ENCODE peak calls at places on chromosome 6, in five cellular contexts. X is heart left ventricle, I is stomach, D is lower leg skin, N is GM12891. U is an unnamed sample.
A peak's percentile ranks its signal among the peaks of the same experiment; 100 is the strongest.

GRCh38 chr6:163354085-163354484 is 60.4 kb upstream of the QKI start:
- DNase-seq in I (no peak), X (no peak), D (peak; percentile 63), N (no peak), U (no peak)

GRCh38 chr6:38501931-38502330 is 137.8 kb downstream of the BTBD9 start:
- DNase-seq in N (no peak), X (no peak), I (no peak), D (no peak), U (no peak)

GRCh38 chr6:13854716-13855250 is 40.4 kb upstream of the MCUR1 start:
- DNase-seq in D (no peak), I (no peak), N (no peak), X (peak; percentile 8), U (no peak)

GRCh38 chr6:40789143-40789764 is 202.1 kb upstream of the LRFN2 start:
- DNase-seq in I (no peak), N (no peak), X (no peak), D (no peak), U (no peak)

GRCh38 chr6:77133031-77133430 is 330.3 kb downstream of the HTR1B start:
- DNase-seq in X (no peak), N (no peak), D (no peak), I (no peak), U (no peak)

GRCh38 chr6:27901801-27902200 is 10.4 kb downstream of the OR2B2 start:
- DNase-seq in X (no peak), D (no peak), I (no peak), N (no peak), U (no peak)

GRCh38 chr6:102764317-102764716 is 1370.8 kb downstream of the GRIK2 start:
- DNase-seq in I (no peak), X (no peak), N (no peak), D (no peak), U (no peak)

GRCh38 chr6:43171284-43172126 is 436 bp downstream of the SRF start:
- DNase-seq in D (no peak), N (no peak), I (no peak), X (no peak), U (peak; percentile 90)

GRCh38 chr6:120077489-120077888 is 727.9 kb upstream of the MAN1A1 start:
- DNase-seq in N (no peak), X (no peak), I (no peak), D (no peak), U (no peak)

GRCh38 chr6:1479095-1479494 is 89.7 kb downstream of the FOXF2 start:
- DNase-seq in I (no peak), N (no peak), X (no peak), D (no peak), U (no peak)

GRCh38 chr6:86331265-86331840 is 606.0 kb upstream of the HTR1E start:
- DNase-seq in D (no peak), X (no peak), N (no peak), I (no peak), U (no peak)

GRCh38 chr6:149129401-149130077 is 188.0 kb upstream of the TAB2 start:
- DNase-seq in X (no peak), I (no peak), D (peak; percentile 67), N (no peak), U (no peak)

GRCh38 chr6:44452725-44453124 is 65.2 kb downstream of the CDC5L start:
- DNase-seq in N (no peak), X (no peak), I (no peak), D (no peak), U (peak; percentile 45)

GRCh38 chr6:140897804-140898573 is 1234.7 kb upstream of the GJE1 start:
- DNase-seq in D (no peak), I (no peak), N (no peak), X (no peak), U (peak; percentile 1)

GRCh38 chr6:141260627-141261015 is 872.1 kb upstream of the GJE1 start:
- DNase-seq in D (no peak), N (no peak), X (no peak), I (no peak), U (no peak)

GRCh38 chr6:64270083-64270482 is 634.5 kb downstream of the PHF3 start:
- DNase-seq in X (no peak), N (no peak), D (no peak), I (no peak), U (no peak)

GRCh38 chr6:152232494-152233151 is 404.5 kb downstream of the SYNE1 start:
- DNase-seq in I (no peak), D (no peak), N (no peak), X (peak; percentile 34), U (no peak)

GRCh38 chr6:73675466-73676098 is 20.4 kb upstream of the CD109 start:
- DNase-seq in N (no peak), I (peak; percentile 77), D (peak; percentile 85), X (peak; percentile 77), U (no peak)

GRCh38 chr6:80468398-80468797 is 361.9 kb downstream of the BCKDHB start:
- DNase-seq in N (no peak), D (no peak), I (no peak), X (no peak), U (no peak)

GRCh38 chr6:161458199-161458598 is 184.3 kb upstream of the AGPAT4 start:
- DNase-seq in X (no peak), I (no peak), N (no peak), D (no peak), U (no peak)

GRCh38 chr6:83119742-83120300 is 52.4 kb downstream of the DOP1A start:
- DNase-seq in D (no peak), I (no peak), N (no peak), X (no peak), U (no peak)

GRCh38 chr6:87498048-87498447 is 25.3 kb downstream of the SLC35A1 start:
- DNase-seq in I (no peak), X (no peak), D (no peak), N (no peak), U (peak; percentile 9)

GRCh38 chr6:170265655-170266054 is 25.2 kb downstream of the DLL1 start:
- DNase-seq in N (no peak), X (no peak), D (no peak), I (peak; percentile 95), U (no peak)

GRCh38 chr6:44040786-44041185 is 86.5 kb downstream of the MRPL14 start:
- DNase-seq in I (no peak), X (no peak), D (no peak), N (no peak), U (no peak)

GRCh38 chr6:143225929-143226328 is 165.2 kb downstream of the AIG1 start:
- DNase-seq in X (no peak), I (no peak), N (no peak), D (no peak), U (no peak)

GRCh38 chr6:135346747-135347146 is 150.8 kb downstream of the AHI1 start:
- DNase-seq in X (no peak), D (no peak), I (no peak), N (no peak), U (no peak)

GRCh38 chr6:170038251-170038650 is 252.6 kb downstream of the DLL1 start:
- DNase-seq in X (peak; percentile 10), D (no peak), I (peak; percentile 24), N (no peak), U (no peak)

GRCh38 chr6:115720900-115721299 is 339.8 kb downstream of the FRK start:
- DNase-seq in D (no peak), N (no peak), X (no peak), I (no peak), U (no peak)

GRCh38 chr6:45398075-45398817 is 20.5 kb upstream of the SUPT3H start:
- DNase-seq in X (no peak), D (no peak), I (no peak), N (no peak), U (no peak)

GRCh38 chr6:149846321-149846720 is 17.8 kb downstream of the LRP11 start:
- DNase-seq in X (no peak), D (no peak), N (no peak), I (peak; percentile 48), U (no peak)

GRCh38 chr6:139028242-139028657 is 295 bp upstream of the ABRACL start:
- DNase-seq in N (no peak), I (no peak), D (no peak), X (no peak), U (peak; percentile 51)

GRCh38 chr6:74091133-74091793 is 395.3 kb downstream of the CD109 start:
- DNase-seq in N (no peak), D (no peak), X (no peak), I (no peak), U (no peak)

GRCh38 chr6:166310634-166311033 is 2.4 kb upstream of the PRR18 start:
- DNase-seq in X (no peak), D (no peak), N (no peak), I (no peak), U (no peak)

GRCh38 chr6:149026530-149026942 is 279.7 kb downstream of the UST start:
- DNase-seq in X (no peak), I (no peak), D (no peak), N (no peak), U (no peak)

GRCh38 chr6:168377856-168378832 is 58.6 kb upstream of the DACT2 start:
- DNase-seq in I (no peak), X (no peak), D (no peak), N (no peak), U (no peak)
- TF ChIP-seq POLR2A in I (no peak), X (no peak), D (no peak), N (no peak), U (no peak)

DNA sequence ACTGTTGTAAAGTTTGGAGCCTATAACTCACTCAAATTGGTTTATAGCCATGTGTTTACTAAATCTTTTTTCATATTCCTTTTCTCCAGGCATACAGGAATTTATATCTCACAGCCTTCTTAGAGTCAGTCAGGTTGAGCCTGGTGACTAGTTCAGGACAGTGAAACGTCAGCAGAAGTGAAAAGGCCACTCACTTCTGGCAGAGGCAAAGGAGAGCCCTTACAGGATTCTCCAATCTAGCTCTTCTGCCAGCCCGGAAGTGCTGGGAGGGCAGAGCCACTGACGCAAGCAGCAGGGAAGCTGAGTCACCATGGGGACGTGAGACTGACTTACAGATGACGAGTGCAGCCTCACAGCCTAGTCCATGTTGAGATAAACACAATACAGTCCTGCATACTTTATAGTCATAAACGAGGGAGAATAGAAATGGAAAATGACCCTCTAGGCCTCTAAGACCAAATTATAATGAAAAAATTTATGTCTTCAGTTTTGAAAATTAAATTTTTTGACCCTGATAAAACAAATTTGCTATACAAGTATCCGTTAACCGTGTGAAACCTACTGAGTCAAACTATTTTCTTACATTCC is 1.3 kb downstream of the PXT1 start:
- DNase-seq in N (peak; percentile 55), X (peak; percentile 94), I (peak; percentile 91), D (peak; percentile 96), U (peak; percentile 95)
- TF ChIP-seq POLR2A in N (peak; percentile 34), X (no peak), I (peak; percentile 19), D (no peak), U (peak; percentile 35)

GRCh38 chr6:7108964-7109836 is 1.4 kb downstream of the RREB1 start:
- DNase-seq in I (peak; percentile 57), D (peak; percentile 78), X (peak; percentile 64), N (no peak), U (peak; percentile 49)

GRCh38 chr6:7110092-7110792 is 2.5 kb downstream of the RREB1 start:
- DNase-seq in D (no peak), X (no peak), N (no peak), I (no peak), U (no peak)

GRCh38 chr6:7107578-7108195 is at the start of gene RREB1:
- DNase-seq in D (peak; percentile 54), X (peak; percentile 77), I (peak; percentile 57), N (peak; percentile 81), U (peak; percentile 70)

GRCh38 chr6:7106752-7107577 is 796 bp upstream of the RREB1 start:
- DNase-seq in X (peak; percentile 49), N (peak; percentile 53), D (peak; percentile 29), I (no peak), U (no peak)

GRCh38 chr6:7108196-7108963 is 619 bp downstream of the RREB1 start:
- DNase-seq in X (peak; percentile 68), N (no peak), D (peak; percentile 48), I (peak; percentile 61), U (peak; percentile 55)
- TF ChIP-seq POLR2A in X (no peak), N (peak; percentile 21), D (no peak), I (no peak), U (peak; percentile 33)

GRCh38 chr6:88662163-88662580 is 301.2 kb downstream of the RNGTT start:
- DNase-seq in N (no peak), D (no peak), X (no peak), I (peak; percentile 36), U (no peak)
- TF ChIP-seq POLR2A in N (no peak), D (no peak), X (no peak), I (no peak), U (no peak)